ENCODE peak calls at places on chromosomes 12 and 14, in nine cellular contexts. B is GM23338, K is HCT116, N is GM23248, X is OCI-LY7, Z is PC-3, J is SK-N-SH, H is neural progenitor cell, C is MM.1S. A is an unnamed sample.

GRCh38 chr12:4286771-4287317 is 13.3 kb downstream of the CCND2 start:
- DNase-seq in B (no peak), K (no peak), N (no peak), X (no peak), Z (no peak), J (no peak), H (no peak), C (no peak), A (no peak)

GRCh38 chr14:57049848-57050247 is 218.9 kb downstream of the EXOC5 start:
- DNase-seq in B (no peak), K (no peak), N (no peak), X (no peak), Z (no peak), J (no peak), H (no peak), C (no peak), A (no peak)

GRCh38 chr12:124928095-124928911 is 13.9 kb upstream of the UBC start:
- DNase-seq in B (peak; percentile 88), K (peak; percentile 95), N (peak; percentile 38), X (no peak), Z (peak; percentile 88), J (no peak), H (peak; percentile 31), C (no peak), A (no peak)

GRCh38 chr12:80406253-80406652 is 37.8 kb upstream of the PTPRQ start:
- DNase-seq in B (no peak), K (no peak), N (no peak), X (no peak), Z (no peak), J (no peak), H (no peak), C (no peak), A (no peak)

GRCh38 chr14:102949062-102949800 is 26.8 kb downstream of the AMN start:
- DNase-seq in B (no peak), K (no peak), N (peak; percentile 42), X (peak; percentile 61), Z (peak; percentile 9), J (no peak), H (no peak), C (no peak), A (no peak)

GRCh38 chr12:63353559-63353958 is 202.6 kb upstream of the AVPR1A start:
- DNase-seq in B (no peak), K (no peak), N (peak; percentile 9), X (no peak), Z (peak; percentile 88), J (no peak), H (no peak), C (no peak), A (no peak)

GRCh38 chr14:21018286-21018685 is 6.6 kb downstream of the NDRG2 start:
- DNase-seq in B (no peak), K (no peak), N (no peak), X (no peak), Z (no peak), J (no peak), H (no peak), C (no peak), A (no peak)

GRCh38 chr12:12985817-12986408 is 14.2 kb downstream of the HEBP1 start:
- DNase-seq in B (peak; percentile 91), K (peak; percentile 13), N (peak; percentile 58), X (no peak), Z (peak; percentile 47), J (peak; percentile 31), H (peak; percentile 56), C (no peak), A (peak; percentile 47)

GRCh38 chr12:72072613-72073212 is 134.1 kb downstream of the TPH2 start:
- DNase-seq in B (no peak), K (no peak), N (no peak), X (no peak), Z (no peak), J (peak; percentile 20), H (no peak), C (no peak), A (peak; percentile 33)

GRCh38 chr12:60066655-60067054 is 470.8 kb downstream of the SLC16A7 start:
- DNase-seq in B (no peak), K (no peak), N (no peak), X (no peak), Z (no peak), J (no peak), H (no peak), C (no peak), A (no peak)

GRCh38 chr12:52977195-52977594 is 28.3 kb downstream of the KRT18 start:
- DNase-seq in B (no peak), K (no peak), N (peak; percentile 17), X (no peak), Z (no peak), J (no peak), H (no peak), C (no peak), A (no peak)

GRCh38 chr12:105935106-105935505 is 203.6 kb downstream of the NUAK1 start:
- DNase-seq in B (no peak), K (no peak), N (peak; percentile 49), X (no peak), Z (peak; percentile 30), J (no peak), H (no peak), C (no peak), A (no peak)

GRCh38 chr14:30295980-30296379 is 263.0 kb upstream of the G2E3 start:
- DNase-seq in B (no peak), K (no peak), N (no peak), X (no peak), Z (no peak), J (no peak), H (no peak), C (no peak), A (no peak)

GRCh38 chr12:66066071-66066928 is 64.2 kb downstream of the LLPH start:
- DNase-seq in B (no peak), K (no peak), N (peak; percentile 13), X (no peak), Z (no peak), J (no peak), H (peak; percentile 38), C (peak; percentile 82), A (no peak)

GRCh38 chr14:92846162-92846897 is 52.2 kb downstream of the GOLGA5 start:
- DNase-seq in B (no peak), K (peak; percentile 2), N (peak; percentile 85), X (no peak), Z (peak; percentile 46), J (no peak), H (no peak), C (no peak), A (peak; percentile 16)

DNA sequence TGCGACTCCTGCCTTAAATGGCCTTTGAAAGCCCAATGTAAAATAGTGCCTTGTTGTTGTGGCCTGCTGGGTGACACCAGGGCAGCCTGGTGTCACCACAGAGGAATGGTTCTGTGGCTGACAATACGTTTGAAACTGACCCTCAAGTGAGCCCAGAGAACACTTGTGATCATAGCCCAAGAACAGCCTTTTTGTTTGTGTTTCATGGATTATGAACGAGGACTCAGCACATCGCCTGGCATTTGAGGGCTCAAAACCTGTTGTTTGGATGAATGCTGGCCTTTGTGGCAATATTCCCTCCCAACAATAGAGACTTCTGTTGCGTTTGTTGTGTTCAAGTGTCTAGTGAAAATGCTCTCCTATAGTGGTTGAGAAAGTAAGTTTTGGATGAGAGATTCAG is 48.5 kb downstream of the TSPAN9 start:
- DNase-seq in B (no peak), K (no peak), N (no peak), X (no peak), Z (no peak), J (no peak), H (no peak), C (no peak), A (no peak)
- TF ChIP-seq EZH2phosphoT487 in B (no peak), K (no peak), N (no peak), X (no peak), Z (no peak), J (no peak), H (no peak), C (no peak), A (no peak)

GRCh38 chr12:102543931-102544485 is 63.6 kb upstream of the IGF1 start:
- DNase-seq in B (no peak), K (no peak), N (peak; percentile 29), X (no peak), Z (no peak), J (no peak), H (no peak), C (peak; percentile 55), A (no peak)

GRCh38 chr12:102542816-102543448 is 62.6 kb upstream of the IGF1 start:
- DNase-seq in B (no peak), K (no peak), N (no peak), X (no peak), Z (no peak), J (no peak), H (no peak), C (no peak), A (no peak)

GRCh38 chr12:102540856-102541385 is 60.6 kb upstream of the IGF1 start:
- DNase-seq in B (no peak), K (no peak), N (no peak), X (no peak), Z (no peak), J (no peak), H (no peak), C (no peak), A (no peak)

GRCh38 chr12:102539651-102540553 is 59.5 kb upstream of the IGF1 start:
- DNase-seq in B (peak; percentile 9), K (no peak), N (peak; percentile 85), X (no peak), Z (no peak), J (no peak), H (peak; percentile 21), C (no peak), A (peak; percentile 69)

DNA sequence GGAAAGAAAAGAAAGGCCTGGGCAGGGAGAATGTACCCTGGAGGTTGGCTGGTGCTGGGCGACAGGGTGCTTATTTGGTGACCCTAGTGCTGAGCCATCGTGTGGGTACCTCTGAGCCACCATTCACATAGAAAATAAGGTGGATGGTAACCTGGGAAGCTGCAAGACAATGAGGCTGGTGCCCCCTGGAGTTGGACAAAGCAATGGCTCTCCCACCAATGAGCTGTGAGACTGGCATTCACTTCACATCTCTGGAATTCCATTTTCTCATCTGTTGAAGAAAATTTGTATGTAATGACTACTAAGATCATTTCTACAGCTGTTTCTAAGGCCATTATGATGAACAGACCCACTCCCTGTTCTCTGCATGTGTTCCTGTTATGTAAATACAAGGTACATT is 63.1 kb upstream of the IGF1 start:
- DNase-seq in B (peak; percentile 23), K (no peak), N (peak; percentile 32), X (no peak), Z (no peak), J (no peak), H (no peak), C (no peak), A (no peak)
- TF ChIP-seq EZH2phosphoT487 in B (no peak), K (no peak), N (no peak), X (no peak), Z (no peak), J (no peak), H (no peak), C (no peak), A (no peak)

DNA sequence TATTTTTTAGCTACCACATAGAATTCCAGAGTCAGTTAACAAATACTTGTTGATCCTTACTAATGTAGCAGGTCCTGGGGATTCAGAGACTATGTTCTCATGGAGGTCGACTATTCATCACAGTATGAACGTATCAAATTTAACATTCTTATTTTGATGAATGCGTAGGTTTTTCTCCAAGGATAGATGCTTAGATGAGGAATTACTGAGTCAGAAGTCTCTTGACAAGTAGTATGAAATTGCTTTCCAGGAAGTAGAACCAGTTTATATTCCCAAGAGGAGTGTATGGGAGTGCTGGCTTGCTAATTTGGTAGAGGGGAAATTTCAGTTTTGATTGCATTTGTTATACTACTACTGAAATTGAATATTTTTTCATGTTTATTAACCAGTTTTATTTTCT is 42.8 kb upstream of the CRADD start:
- DNase-seq in B (no peak), K (no peak), N (peak; percentile 83), X (no peak), Z (peak; percentile 46), J (no peak), H (no peak), C (no peak), A (no peak)
- TF ChIP-seq EZH2phosphoT487 in B (no peak), K (no peak), N (no peak), X (no peak), Z (no peak), J (no peak), H (no peak), C (no peak), A (no peak)

GRCh38 chr12:88693837-88694445 is 113.7 kb upstream of the KITLG start:
- DNase-seq in B (no peak), K (no peak), N (peak; percentile 31), X (no peak), Z (peak; percentile 51), J (no peak), H (no peak), C (no peak), A (no peak)
- TF ChIP-seq EZH2phosphoT487 in B (no peak), K (no peak), N (no peak), X (no peak), Z (no peak), J (no peak), H (no peak), C (no peak), A (no peak)

A was measured in hepatocyte.